ENCODE peak calls at places on chromosomes 7 and 10, in four cellular contexts. One of them, this sample, is unnamed.

GRCh38 chr7:152871005-152871677 is 111.6 kb downstream of the ACTR3B start:
- DNase-seq in GM12878: no peak
- DNase-seq in HCT116: no peak
- DNase-seq in H1: no peak
- DNase-seq in this sample: no peak

GRCh38 chr7:138525757-138526156 is 65.7 kb downstream of the TRIM24 start:
- DNase-seq in H1: no peak
- DNase-seq in GM12878: no peak
- DNase-seq in HCT116: no peak
- DNase-seq in this sample: no peak

GRCh38 chr10:27451054-27451453 is 53.0 kb upstream of the RAB18 start:
- DNase-seq in HCT116: no peak
- DNase-seq in H1: no peak
- DNase-seq in GM12878: no peak
- DNase-seq in this sample: no peak

GRCh38 chr7:148699772-148700629 is 1.3 kb downstream of the CUL1 start:
- DNase-seq in H1: no peak
- DNase-seq in HCT116: no peak
- DNase-seq in GM12878: no peak
- DNase-seq in this sample: peak

GRCh38 chr7:66183700-66184099 is 21.4 kb upstream of the TPST1 start:
- DNase-seq in HCT116: no peak
- DNase-seq in H1: no peak
- DNase-seq in GM12878: no peak
- DNase-seq in this sample: no peak

GRCh38 chr10:78211476-78212110 is 177.9 kb downstream of the RPS24 start:
- DNase-seq in H1: no peak
- DNase-seq in GM12878: no peak
- DNase-seq in HCT116: peak
- DNase-seq in this sample: peak

GRCh38 chr10:100506596-100507356 is 12.9 kb downstream of the SEC31B start:
- DNase-seq in H1: no peak
- DNase-seq in HCT116: no peak
- DNase-seq in GM12878: no peak
- DNase-seq in this sample: no peak

GRCh38 chr10:117373848-117374505 is 1.3 kb downstream of the PDZD8 start:
- DNase-seq in GM12878: no peak
- DNase-seq in H1: no peak
- DNase-seq in HCT116: no peak
- DNase-seq in this sample: no peak

GRCh38 chr7:50389961-50390360 is 60.2 kb downstream of the FIGNL1 start:
- DNase-seq in GM12878: no peak
- DNase-seq in HCT116: no peak
- DNase-seq in H1: no peak
- DNase-seq in this sample: no peak

GRCh38 chr7:112654322-112655216 is 135.6 kb downstream of the TMEM168 start:
- DNase-seq in HCT116: no peak
- DNase-seq in H1: no peak
- DNase-seq in GM12878: no peak
- DNase-seq in this sample: no peak

GRCh38 chr10:117511601-117512390 is 30.8 kb upstream of the EMX2 start:
- DNase-seq in H1: no peak
- DNase-seq in GM12878: no peak
- DNase-seq in HCT116: no peak
- DNase-seq in this sample: no peak

GRCh38 chr7:96689414-96689813 is 20.2 kb downstream of the SEM1 start:
- DNase-seq in HCT116: no peak
- DNase-seq in H1: no peak
- DNase-seq in GM12878: no peak
- DNase-seq in this sample: no peak

GRCh38 chr10:5971315-5971832 is 6.0 kb downstream of the IL15RA start:
- DNase-seq in H1: no peak
- DNase-seq in GM12878: no peak
- DNase-seq in HCT116: no peak
- DNase-seq in this sample: no peak

GRCh38 chr7:3301831-3302618 is 973 bp downstream of the SDK1 start:
- DNase-seq in H1: no peak
- DNase-seq in HCT116: no peak
- DNase-seq in GM12878: no peak
- DNase-seq in this sample: no peak

DNA sequence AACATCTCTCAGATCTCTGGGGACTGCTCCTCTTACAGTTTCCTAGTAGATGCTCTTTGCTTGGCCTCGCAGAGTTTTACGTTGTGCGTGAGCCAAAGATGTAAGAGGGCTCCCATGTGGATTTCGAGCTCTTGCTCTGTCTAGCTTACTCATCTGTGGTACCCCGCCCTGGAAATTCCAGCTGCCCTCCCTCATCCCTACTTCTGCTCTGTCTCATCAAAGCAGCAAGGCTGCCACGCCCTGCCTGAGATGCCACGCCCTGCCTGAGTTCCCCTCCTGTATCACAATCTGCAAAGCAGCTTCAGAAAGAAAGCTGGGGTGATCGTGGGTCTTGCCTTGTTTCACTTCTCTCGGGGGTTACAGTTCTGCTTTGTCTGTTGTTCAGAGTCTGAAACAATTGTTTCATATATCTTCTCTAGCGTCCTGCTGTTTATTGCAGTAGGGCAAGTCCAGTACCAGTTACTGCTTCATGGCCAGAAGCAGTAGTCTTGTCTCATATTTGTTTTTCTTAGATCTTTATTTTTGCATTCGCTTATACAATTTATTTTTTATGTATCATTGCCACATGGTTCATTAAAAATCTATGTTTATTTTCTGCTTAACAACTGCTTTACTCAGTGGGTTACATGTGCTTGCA is 36.1 kb upstream of the CCNY start:
- DNase-seq in GM12878: peak
- DNase-seq in H1: peak
- DNase-seq in HCT116: peak
- DNase-seq in this sample: no peak
- TF ChIP-seq JUND in GM12878: no peak
- TF ChIP-seq JUND in H1: no peak
- TF ChIP-seq JUND in HCT116: no peak
- TF ChIP-seq JUND in this sample: no peak

GRCh38 chr7:150631866-150632864 is at the start of gene GIMAP6:
- DNase-seq in H1: no peak
- DNase-seq in GM12878: peak
- DNase-seq in HCT116: no peak
- DNase-seq in this sample: no peak
- TF ChIP-seq JUND in H1: no peak
- TF ChIP-seq JUND in GM12878: no peak
- TF ChIP-seq JUND in HCT116: no peak
- TF ChIP-seq JUND in this sample: no peak

GRCh38 chr7:13981070-13981469 is 8.4 kb downstream of the ETV1 start:
- DNase-seq in GM12878: no peak
- DNase-seq in H1: no peak
- DNase-seq in HCT116: peak
- DNase-seq in this sample: peak
- TF ChIP-seq JUND in GM12878: no peak
- TF ChIP-seq JUND in H1: peak
- TF ChIP-seq JUND in HCT116: peak
- TF ChIP-seq JUND in this sample: peak

GRCh38 chr10:87978166-87978565 is 114.7 kb downstream of the PTEN start:
- DNase-seq in GM12878: no peak
- DNase-seq in H1: no peak
- DNase-seq in HCT116: no peak
- DNase-seq in this sample: no peak

GRCh38 chr10:87976101-87976743 is 112.8 kb downstream of the PTEN start:
- DNase-seq in HCT116: no peak
- DNase-seq in H1: no peak
- DNase-seq in GM12878: no peak
- DNase-seq in this sample: no peak

GRCh38 chr10:87974769-87975168 is 111.3 kb downstream of the PTEN start:
- DNase-seq in H1: no peak
- DNase-seq in HCT116: no peak
- DNase-seq in GM12878: no peak
- DNase-seq in this sample: no peak

GRCh38 chr10:87974130-87974529 is 110.7 kb downstream of the PTEN start:
- DNase-seq in GM12878: no peak
- DNase-seq in H1: no peak
- DNase-seq in HCT116: no peak
- DNase-seq in this sample: no peak

DNA sequence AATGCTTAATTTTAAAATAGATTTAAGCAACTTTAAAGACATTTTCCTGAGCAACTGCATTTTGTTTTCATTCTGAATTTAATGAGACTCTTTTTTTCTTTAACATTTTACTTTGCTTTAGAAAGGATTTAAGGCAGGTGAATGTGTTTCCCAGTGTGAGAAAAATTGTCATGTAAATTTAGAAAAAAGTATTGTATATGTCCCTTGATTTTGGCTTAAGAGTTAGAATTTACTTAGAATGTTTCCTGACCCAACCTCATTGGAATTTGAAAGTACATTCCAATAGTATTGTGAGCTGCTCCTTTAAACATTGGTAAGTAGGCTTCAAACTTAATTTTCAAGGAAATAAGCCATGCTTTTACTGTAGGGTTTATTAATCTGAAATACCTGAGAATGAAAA is 110.2 kb downstream of the PTEN start:
- DNase-seq in HCT116: no peak
- DNase-seq in H1: peak
- DNase-seq in GM12878: no peak
- DNase-seq in this sample: no peak
- TF ChIP-seq JUND in HCT116: no peak
- TF ChIP-seq JUND in H1: peak
- TF ChIP-seq JUND in GM12878: no peak
- TF ChIP-seq JUND in this sample: no peak

DNA sequence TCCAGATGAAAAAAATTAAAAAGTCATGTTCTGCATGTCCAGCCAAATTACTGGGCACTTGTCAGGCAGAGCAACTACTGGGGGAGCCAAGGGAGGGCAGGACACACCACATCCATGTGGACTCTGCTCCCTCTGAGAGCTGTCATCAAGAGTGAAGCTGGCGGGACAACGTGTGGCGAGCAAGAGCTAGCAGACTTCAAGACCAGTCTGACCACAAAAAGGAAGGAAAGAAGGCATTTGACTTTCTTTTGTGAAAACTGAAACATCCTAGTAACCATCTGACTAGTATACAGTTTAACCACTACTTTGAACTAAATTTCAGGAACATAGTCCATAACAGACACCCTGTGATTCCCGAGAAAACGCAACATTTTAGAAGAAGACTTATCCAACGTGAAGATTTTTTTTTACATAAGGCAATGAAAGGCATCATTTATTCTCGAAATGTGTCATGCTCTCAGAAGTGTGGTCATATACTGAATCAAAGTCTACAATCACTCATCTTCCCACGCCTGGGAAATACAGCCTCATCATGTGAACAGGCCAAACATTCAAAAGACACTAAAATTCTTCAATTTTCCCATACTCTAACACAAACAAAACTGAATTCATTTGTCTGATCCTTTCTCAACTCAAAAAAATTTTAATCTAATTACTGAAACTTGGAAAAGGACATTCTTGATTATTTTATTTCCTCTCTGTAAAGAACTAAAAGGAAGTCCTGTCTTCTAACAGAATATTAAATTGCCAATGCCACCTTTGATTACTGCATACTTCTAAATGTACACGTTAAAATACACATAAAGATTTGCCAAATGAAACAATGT is 15.5 kb downstream of the CYTH3 start:
- DNase-seq in H1: no peak
- DNase-seq in GM12878: peak
- DNase-seq in HCT116: no peak
- DNase-seq in this sample: no peak
- TF ChIP-seq JUND in H1: no peak
- TF ChIP-seq JUND in GM12878: peak
- TF ChIP-seq JUND in HCT116: no peak
- TF ChIP-seq JUND in this sample: no peak

This sample was measured in T47D.